ENCODE peak calls at places on chromosome 7, in nine cellular contexts. A, M, S, F, H, P, I, R and U are unnamed samples.

GRCh38 chr7:155993420-155994252 is 181.4 kb upstream of the SHH start:
- DNase-seq in A (peak; percentile 37), M (peak; percentile 30), S (no peak), F (no peak), H (no peak), P (no peak), I (no peak), R (no peak), U (no peak)

GRCh38 chr7:101740981-101741725 is 76.3 kb upstream of the CUX1 start:
- DNase-seq in A (no peak), M (no peak), S (no peak), F (no peak), H (no peak), P (no peak), I (no peak), R (no peak), U (no peak)

GRCh38 chr7:7237201-7237977 is 55.0 kb downstream of the C1GALT1 start:
- DNase-seq in A (no peak), M (no peak), S (no peak), F (no peak), H (no peak), P (no peak), I (no peak), R (no peak), U (no peak)

GRCh38 chr7:28301148-28301641 is 111.1 kb upstream of the CREB5 start:
- DNase-seq in A (no peak), M (no peak), S (no peak), F (peak; percentile 81), H (peak; percentile 68), P (no peak), I (peak; percentile 62), R (no peak), U (no peak)

GRCh38 chr7:69775231-69775771 is 177.0 kb downstream of the AUTS2 start:
- DNase-seq in A (no peak), M (no peak), S (no peak), F (peak; percentile 64), H (peak; percentile 45), P (no peak), I (no peak), R (peak; percentile 19), U (no peak)

GRCh38 chr7:2443491-2443890 is 32.7 kb downstream of the GRIFIN start:
- DNase-seq in A (no peak), M (no peak), S (no peak), F (no peak), H (no peak), P (no peak), I (no peak), R (no peak), U (no peak)

GRCh38 chr7:71723859-71724258 is 591.9 kb downstream of the GALNT17 start:
- DNase-seq in A (no peak), M (no peak), S (no peak), F (no peak), H (no peak), P (no peak), I (no peak), R (no peak), U (no peak)

GRCh38 chr7:46032936-46033335 is 111.9 kb upstream of the IGFBP3 start:
- DNase-seq in A (no peak), M (no peak), S (no peak), F (no peak), H (peak; percentile 46), P (no peak), I (no peak), R (no peak), U (no peak)

GRCh38 chr7:15684834-15685233 is 1.6 kb downstream of the MEOX2 start:
- DNase-seq in A (no peak), M (peak; percentile 49), S (peak; percentile 24), F (no peak), H (no peak), P (no peak), I (peak; percentile 27), R (no peak), U (no peak)

GRCh38 chr7:112452102-112452888 is 2.0 kb downstream of the IFRD1 start:
- DNase-seq in A (peak; percentile 49), M (peak; percentile 73), S (peak; percentile 25), F (peak; percentile 88), H (peak; percentile 57), P (peak; percentile 29), I (peak; percentile 38), R (peak; percentile 35), U (peak; percentile 88)

GRCh38 chr7:116776610-116777289 is 85.6 kb upstream of the CAPZA2 start:
- DNase-seq in A (no peak), M (no peak), S (no peak), F (no peak), H (peak; percentile 95), P (no peak), I (no peak), R (no peak), U (no peak)

GRCh38 chr7:45237788-45238461 is 80.3 kb downstream of the RAMP3 start:
- DNase-seq in A (no peak), M (peak; percentile 52), S (no peak), F (no peak), H (no peak), P (no peak), I (no peak), R (no peak), U (no peak)

GRCh38 chr7:39637400-39637799 is 14.0 kb downstream of the RALA start:
- DNase-seq in A (no peak), M (no peak), S (no peak), F (no peak), H (no peak), P (no peak), I (no peak), R (no peak), U (no peak)

GRCh38 chr7:21253740-21254687 is 173.9 kb upstream of the SP4 start:
- DNase-seq in A (no peak), M (peak; percentile 93), S (no peak), F (no peak), H (peak; percentile 35), P (peak; percentile 79), I (no peak), R (peak; percentile 58), U (peak; percentile 79)

GRCh38 chr7:112147752-112148435 is 58.3 kb downstream of the DOCK4 start:
- DNase-seq in A (no peak), M (no peak), S (no peak), F (no peak), H (no peak), P (no peak), I (no peak), R (no peak), U (no peak)

GRCh38 chr7:51376420-51377092 is 59.9 kb upstream of the COBL start:
- DNase-seq in A (no peak), M (no peak), S (no peak), F (no peak), H (peak; percentile 83), P (peak; percentile 74), I (no peak), R (no peak), U (no peak)

DNA sequence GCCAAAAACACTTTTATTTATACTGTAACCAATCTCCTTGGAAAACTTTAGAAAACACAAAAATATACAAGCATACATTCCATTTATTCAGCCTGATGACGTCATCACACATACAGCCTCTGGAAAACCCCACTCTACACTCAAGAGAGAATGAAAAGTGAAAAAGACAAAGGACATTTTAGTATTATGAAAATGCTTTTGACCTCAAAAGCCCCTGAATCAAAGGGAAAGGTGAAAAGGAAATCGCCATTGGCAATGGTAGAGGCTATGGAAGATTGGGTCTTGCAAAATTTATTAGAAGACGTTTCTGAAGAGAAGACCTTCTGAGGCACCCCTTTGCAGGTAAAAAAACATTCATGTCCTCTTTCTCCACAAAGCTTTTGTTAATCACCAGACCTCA is 82.9 kb upstream of the STRIP2 start:
- DNase-seq in A (no peak), M (no peak), S (no peak), F (no peak), H (peak; percentile 48), P (no peak), I (no peak), R (no peak), U (no peak)
- H3K4me3 ChIP-seq in A (no peak overlapping the region), M (no peak overlapping the region), S (no peak overlapping the region), F (no peak overlapping the region), H (no peak overlapping the region), P (no peak overlapping the region), I (no peak overlapping the region), R (no peak overlapping the region), U (no peak overlapping the region)

GRCh38 chr7:50278120-50278519 is 26.4 kb upstream of the IKZF1 start:
- DNase-seq in A (no peak), M (no peak), S (no peak), F (no peak), H (no peak), P (no peak), I (no peak), R (no peak), U (no peak)

GRCh38 chr7:50283206-50283605 is 21.3 kb upstream of the IKZF1 start:
- DNase-seq in A (no peak), M (no peak), S (no peak), F (no peak), H (no peak), P (no peak), I (no peak), R (no peak), U (no peak)

GRCh38 chr7:50285259-50285658 is 19.3 kb upstream of the IKZF1 start:
- DNase-seq in A (no peak), M (no peak), S (no peak), F (no peak), H (no peak), P (no peak), I (no peak), R (no peak), U (no peak)

GRCh38 chr7:50284296-50284695 is 20.2 kb upstream of the IKZF1 start:
- DNase-seq in A (no peak), M (no peak), S (no peak), F (no peak), H (no peak), P (no peak), I (no peak), R (no peak), U (no peak)

GRCh38 chr7:50281680-50282445 is 22.7 kb upstream of the IKZF1 start:
- DNase-seq in A (no peak), M (no peak), S (no peak), F (no peak), H (no peak), P (no peak), I (no peak), R (no peak), U (no peak)
- H3K4me1 ChIP-seq in A (peaks cover 11% of the 10 kb centered on the region), M (no peaks in the 10 kb centered on the region), S (no peaks in the 10 kb centered on the region), F (no peaks in the 10 kb centered on the region), H (no peaks in the 10 kb centered on the region), P (no peaks in the 10 kb centered on the region), I (no peaks in the 10 kb centered on the region), R (no peaks in the 10 kb centered on the region), U (no peaks in the 10 kb centered on the region)

GRCh38 chr7:348480-348844 is 58.5 kb downstream of the FOXL3 start:
- DNase-seq in A (no peak), M (no peak), S (peak; percentile 1), F (no peak), H (no peak), P (no peak), I (no peak), R (no peak), U (no peak)
- H3K9me3 ChIP-seq in A (no peaks in the 10 kb centered on the region), M (no peaks in the 10 kb centered on the region), S (no peaks in the 10 kb centered on the region), F (no peaks in the 10 kb centered on the region), H (no peaks in the 10 kb centered on the region), P (no peaks in the 10 kb centered on the region), I (no peaks in the 10 kb centered on the region), R (no peaks in the 10 kb centered on the region), U (no peaks in the 10 kb centered on the region)

DNA sequence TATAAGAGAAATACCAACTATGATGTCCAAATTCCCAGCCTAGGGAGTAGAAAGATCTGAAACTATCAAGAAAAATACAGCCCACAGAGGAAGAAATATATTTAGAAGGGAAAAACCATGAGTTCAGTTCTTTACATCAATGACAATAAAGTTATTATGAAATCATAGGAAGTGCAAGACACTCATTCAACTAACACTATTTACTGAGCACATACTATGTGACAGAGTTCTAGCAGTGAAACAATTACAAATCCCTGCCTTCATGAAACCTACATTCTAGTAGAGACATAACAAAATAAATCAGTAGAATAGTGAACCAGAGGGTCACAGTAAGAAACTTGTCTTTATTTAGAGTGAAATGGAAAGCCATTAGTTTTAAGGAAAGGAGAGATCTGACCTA is 2.1 kb downstream of the NDUFA5 start:
- DNase-seq in A (no peak), M (no peak), S (no peak), F (no peak), H (no peak), P (no peak), I (no peak), R (no peak), U (no peak)
- H3K4me3 ChIP-seq in A (no peak overlapping the region), M (no peak overlapping the region), S (no peak overlapping the region), F (no peak overlapping the region), H (no peak overlapping the region), P (no peak overlapping the region), I (no peak overlapping the region), R (no peak overlapping the region), U (no peak overlapping the region)